ENCODE peak calls at places on chromosomes 7 and 10, in six cellular contexts. Y is fibroblast of lung, W is foreskin fibroblast, G is colonic mucosa, N is fibroblast of pulmonary artery, M is cardiac fibroblast. K is an unnamed sample.

GRCh38 chr7:17406756-17407155 is 108.3 kb downstream of the AHR start:
- DNase-seq in Y (peak), W (peak), G (no peak), N (peak), M (peak), K (no peak)

GRCh38 chr10:124225468-124226270 is 132.3 kb upstream of the CHST15 start:
- DNase-seq in Y (no peak), W (no peak), G (no peak), N (no peak), M (no peak), K (no peak)

GRCh38 chr10:95513941-95514392 is 47.2 kb downstream of the SORBS1 start:
- DNase-seq in Y (peak), W (peak), G (no peak), N (peak), M (peak), K (no peak)

GRCh38 chr7:17638727-17639126 is 301.6 kb downstream of the SNX13 start:
- DNase-seq in Y (peak), W (no peak), G (no peak), N (peak), M (no peak), K (no peak)

GRCh38 chr7:38890597-38890996 is 18.4 kb downstream of the VPS41 start:
- DNase-seq in Y (no peak), W (no peak), G (no peak), N (no peak), M (no peak), K (no peak)

GRCh38 chr10:8055420-8056349 is 1.2 kb downstream of the GATA3 start:
- DNase-seq in Y (no peak), W (no peak), G (no peak), N (no peak), M (no peak), K (no peak)

GRCh38 chr10:3737811-3738311 is 47.1 kb downstream of the KLF6 start:
- DNase-seq in Y (no peak), W (no peak), G (no peak), N (no peak), M (no peak), K (no peak)

GRCh38 chr10:33122014-33122788 is 164.2 kb upstream of the ITGB1 start:
- DNase-seq in Y (peak), W (peak), G (no peak), N (peak), M (no peak), K (no peak)

GRCh38 chr7:1176891-1177373 is 16.9 kb upstream of the ZFAND2A start:
- DNase-seq in Y (peak), W (no peak), G (peak), N (peak), M (peak), K (peak)
- TF ChIP-seq CTCF in Y (peak), W (peak), G (peak), N (peak), M (peak), K (peak)

GRCh38 chr10:104028146-104028545 is 57.5 kb downstream of the COL17A1 start:
- DNase-seq in Y (peak), W (no peak), G (no peak), N (peak), M (peak), K (no peak)
- TF ChIP-seq CTCF in Y (peak), W (peak), G (no peak), N (peak), M (peak), K (peak)

GRCh38 chr7:134694299-134694698 is 47.6 kb downstream of the BPGM start:
- DNase-seq in Y (no peak), W (no peak), G (no peak), N (no peak), M (no peak), K (no peak)
- TF ChIP-seq CTCF in Y (peak), W (peak), G (no peak), N (peak), M (peak), K (peak)

GRCh38 chr10:61478621-61479312 is 25.6 kb upstream of the TMEM26 start:
- DNase-seq in Y (no peak), W (no peak), G (no peak), N (no peak), M (peak), K (no peak)
- TF ChIP-seq CTCF in Y (no peak), W (no peak), G (no peak), N (no peak), M (no peak), K (no peak)

GRCh38 chr7:10210000-10210399 is 763.7 kb upstream of the PHF14 start:
- DNase-seq in Y (no peak), W (no peak), G (no peak), N (no peak), M (no peak), K (no peak)

GRCh38 chr7:10212664-10213063 is 761.0 kb upstream of the PHF14 start:
- DNase-seq in Y (no peak), W (no peak), G (no peak), N (no peak), M (no peak), K (no peak)

GRCh38 chr7:10216462-10216861 is 757.2 kb upstream of the PHF14 start:
- DNase-seq in Y (no peak), W (no peak), G (no peak), N (no peak), M (no peak), K (no peak)

DNA sequence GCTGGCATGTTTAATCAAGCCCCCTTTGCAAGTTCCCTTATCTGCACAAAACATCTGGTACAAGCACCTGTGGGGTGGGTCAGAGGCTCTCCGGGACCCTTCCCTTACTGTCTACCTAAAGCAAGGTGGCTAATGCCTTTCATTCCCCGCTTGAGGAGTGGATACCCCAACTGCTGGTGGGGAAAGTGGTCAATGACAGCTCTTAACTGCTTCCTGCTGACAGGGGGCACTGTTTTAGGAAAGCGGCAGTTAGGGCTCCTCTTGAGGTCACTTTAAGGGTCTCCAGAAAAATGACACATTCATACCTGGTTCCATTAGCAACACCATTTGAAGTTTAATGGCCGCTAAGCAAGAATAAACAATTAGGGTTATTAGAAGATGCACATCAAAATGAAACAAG is 761.8 kb upstream of the PHF14 start:
- DNase-seq in Y (no peak), W (no peak), G (no peak), N (no peak), M (no peak), K (no peak)
- TF ChIP-seq CTCF in Y (no peak), W (no peak), G (no peak), N (no peak), M (no peak), K (no peak)

GRCh38 chr10:49036638-49037037 is 78.7 kb downstream of the VSTM4 start:
- DNase-seq in Y (no peak), W (no peak), G (no peak), N (no peak), M (no peak), K (no peak)

GRCh38 chr10:49038711-49039110 is 76.6 kb downstream of the VSTM4 start:
- DNase-seq in Y (no peak), W (no peak), G (no peak), N (no peak), M (no peak), K (no peak)

GRCh38 chr10:49039409-49039808 is 75.9 kb downstream of the VSTM4 start:
- DNase-seq in Y (no peak), W (no peak), G (no peak), N (no peak), M (no peak), K (no peak)

GRCh38 chr10:49035920-49036319 is 79.4 kb downstream of the VSTM4 start:
- DNase-seq in Y (no peak), W (no peak), G (no peak), N (no peak), M (no peak), K (no peak)

GRCh38 chr10:49037187-49037586 is 78.1 kb downstream of the VSTM4 start:
- DNase-seq in Y (no peak), W (no peak), G (no peak), N (no peak), M (peak), K (no peak)
- TF ChIP-seq CTCF in Y (no peak), W (no peak), G (no peak), N (no peak), M (no peak), K (no peak)

GRCh38 chr7:117619690-117620089 is 139.9 kb downstream of the CFTR start:
- DNase-seq in Y (no peak), W (no peak), G (no peak), N (no peak), M (no peak), K (no peak)

GRCh38 chr7:117612637-117613036 is 132.8 kb downstream of the CFTR start:
- DNase-seq in Y (no peak), W (no peak), G (no peak), N (no peak), M (no peak), K (no peak)

GRCh38 chr7:117621075-117621474 is 141.2 kb downstream of the CFTR start:
- DNase-seq in Y (no peak), W (no peak), G (no peak), N (no peak), M (no peak), K (no peak)

DNA sequence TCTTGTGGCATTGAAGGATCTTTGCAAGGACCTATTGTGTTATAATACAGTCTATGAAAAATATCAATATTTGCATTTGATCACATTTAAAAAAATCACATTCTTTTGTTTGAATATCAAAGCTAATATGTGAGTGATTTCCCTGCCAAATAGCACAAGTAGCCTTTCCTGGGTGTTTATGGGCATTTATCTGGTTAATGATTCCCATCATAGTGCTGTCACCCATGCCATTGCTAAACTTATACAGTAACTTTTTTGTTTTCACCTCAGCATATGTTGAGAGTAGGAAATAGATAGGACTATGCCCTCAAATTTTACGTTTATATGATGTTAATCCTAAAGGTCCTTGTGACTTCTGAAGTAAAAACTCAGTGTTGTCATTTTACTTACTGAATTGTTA is 136.9 kb downstream of the CFTR start:
- DNase-seq in Y (no peak), W (no peak), G (no peak), N (no peak), M (no peak), K (no peak)
- TF ChIP-seq CTCF in Y (no peak), W (no peak), G (no peak), N (no peak), M (no peak), K (no peak)

GRCh38 chr7:87505557-87506242 is 30.2 kb upstream of the ABCB4 start:
- DNase-seq in Y (no peak), W (no peak), G (no peak), N (no peak), M (no peak), K (no peak)

GRCh38 chr7:87507446-87507845 is 32.0 kb upstream of the ABCB4 start:
- DNase-seq in Y (no peak), W (no peak), G (no peak), N (no peak), M (no peak), K (no peak)

GRCh38 chr7:87505122-87505521 is 29.6 kb upstream of the ABCB4 start:
- DNase-seq in Y (no peak), W (no peak), G (no peak), N (no peak), M (no peak), K (no peak)

GRCh38 chr7:87510430-87510875 is 35.0 kb upstream of the ABCB4 start:
- DNase-seq in Y (no peak), W (no peak), G (no peak), N (no peak), M (no peak), K (no peak)

DNA sequence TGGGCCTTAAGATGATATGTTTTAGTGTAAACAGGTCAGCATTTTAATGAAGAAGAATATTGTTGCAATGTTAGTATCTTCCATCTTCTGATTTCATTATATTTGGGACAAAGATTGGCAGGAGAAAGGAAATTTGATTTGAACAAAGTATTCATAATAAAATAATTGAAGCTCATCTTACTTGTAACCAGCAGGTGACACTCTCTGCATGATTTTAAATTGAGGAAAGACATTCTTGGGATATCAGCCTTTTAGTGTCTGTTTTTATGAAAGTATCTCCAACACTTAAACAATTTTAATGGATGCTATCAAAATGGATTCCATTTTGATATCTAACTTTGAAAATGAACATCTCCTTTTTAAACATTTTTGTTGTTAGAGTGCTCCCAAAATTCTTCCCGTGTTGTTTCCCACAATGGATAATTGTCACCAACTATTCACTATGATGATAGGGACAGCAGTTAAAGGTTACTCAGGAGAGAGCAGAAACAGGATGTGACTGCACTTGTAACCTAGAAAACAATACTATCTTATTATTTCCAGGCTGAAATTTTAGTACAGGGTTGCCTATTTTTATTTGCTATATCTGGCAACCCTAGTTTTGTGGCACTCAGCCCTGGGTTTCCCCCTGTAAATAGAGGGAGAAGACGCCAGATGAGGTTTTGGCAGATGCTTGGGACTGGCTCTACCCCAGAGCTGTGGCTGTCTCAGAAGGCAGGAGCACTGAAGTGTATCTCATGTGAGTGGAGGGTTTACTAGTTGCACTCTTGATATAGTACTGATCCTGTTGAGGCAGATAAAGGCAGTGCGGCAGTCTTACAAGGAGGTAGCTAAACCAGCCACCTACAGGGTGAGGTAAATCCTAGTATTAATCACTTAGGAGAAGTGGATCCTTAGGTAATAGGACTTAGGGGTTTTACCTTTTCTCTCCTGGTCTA is 31.0 kb upstream of the ABCB4 start:
- DNase-seq in Y (peak), W (peak), G (no peak), N (peak), M (peak), K (no peak)
- TF ChIP-seq CTCF in Y (peak), W (peak), G (peak), N (peak), M (peak), K (peak)

GRCh38 chr7:137772748-137773147 is 74.0 kb downstream of the DGKI start:
- DNase-seq in Y (peak), W (peak), G (no peak), N (peak), M (peak), K (no peak)

GRCh38 chr7:137771273-137771672 is 75.5 kb downstream of the DGKI start:
- DNase-seq in Y (peak), W (no peak), G (no peak), N (no peak), M (no peak), K (no peak)

GRCh38 chr7:137771679-137772078 is 75.1 kb downstream of the DGKI start:
- DNase-seq in Y (peak), W (peak), G (no peak), N (peak), M (peak), K (no peak)

GRCh38 chr7:137774793-137775201 is 72.0 kb downstream of the DGKI start:
- DNase-seq in Y (peak), W (peak), G (no peak), N (peak), M (peak), K (no peak)

GRCh38 chr7:137772221-137772620 is 74.6 kb downstream of the DGKI start:
- DNase-seq in Y (no peak), W (peak), G (no peak), N (no peak), M (peak), K (no peak)
- TF ChIP-seq CTCF in Y (no peak), W (no peak), G (no peak), N (no peak), M (no peak), K (no peak)

K was measured in type B pancreatic cell.